ENCODE peak calls at places on chromosomes 11 and 22, in six cellular contexts. I, C, F, J, V and D are unnamed samples.

GRCh38 chr11:10392680-10393079 is 62.4 kb upstream of the AMPD3 start:
- DNase-seq in I (no peak), C (no peak), F (no peak), J (peak), V (no peak), D (no peak)

GRCh38 chr22:46491936-46492335 is 45.5 kb downstream of the CELSR1 start:
- DNase-seq in I (no peak), C (no peak), F (no peak), J (peak), V (no peak), D (no peak)

GRCh38 chr22:17910561-17911311 is 113.6 kb downstream of the MICAL3 start:
- DNase-seq in I (peak), C (peak), F (no peak), J (peak), V (peak), D (no peak)

GRCh38 chr22:29664731-29665130 is 55.1 kb upstream of the CABP7 start:
- DNase-seq in I (no peak), C (no peak), F (no peak), J (no peak), V (no peak), D (no peak)

GRCh38 chr22:36584666-36585065 is 55.7 kb upstream of the EIF3D start:
- DNase-seq in I (no peak), C (no peak), F (no peak), J (no peak), V (no peak), D (no peak)

GRCh38 chr11:65290448-65291165 is 24.1 kb upstream of the CDC42EP2 start:
- DNase-seq in I (no peak), C (no peak), F (no peak), J (peak), V (peak), D (no peak)

GRCh38 chr11:35590412-35590811 is 27.8 kb upstream of the FJX1 start:
- DNase-seq in I (no peak), C (no peak), F (no peak), J (peak), V (no peak), D (no peak)

GRCh38 chr11:35917676-35918075 is 26.2 kb upstream of the LDLRAD3 start:
- DNase-seq in I (no peak), C (no peak), F (no peak), J (no peak), V (no peak), D (no peak)

GRCh38 chr11:134469627-134470026 is 57.6 kb upstream of the B3GAT1 start:
- DNase-seq in I (no peak), C (no peak), F (no peak), J (no peak), V (no peak), D (no peak)

GRCh38 chr11:82995754-82996398 is 75.8 kb downstream of the RAB30 start:
- DNase-seq in I (no peak), C (no peak), F (no peak), J (peak), V (no peak), D (no peak)

GRCh38 chr22:33832558-33833151 is 87.6 kb downstream of the LARGE1 start:
- DNase-seq in I (no peak), C (no peak), F (no peak), J (no peak), V (no peak), D (no peak)

GRCh38 chr22:24976442-24977218 is 24.1 kb downstream of the KIAA1671 start:
- DNase-seq in I (no peak), C (no peak), F (no peak), J (no peak), V (no peak), D (no peak)

GRCh38 chr11:128400382-128401203 is 186.8 kb downstream of the ETS1 start:
- DNase-seq in I (no peak), C (no peak), F (no peak), J (peak), V (no peak), D (no peak)

GRCh38 chr11:122168218-122168617 is 52.2 kb upstream of the BLID start:
- DNase-seq in I (no peak), C (no peak), F (no peak), J (no peak), V (no peak), D (no peak)

GRCh38 chr22:46464701-46465347 is 72.6 kb downstream of the CELSR1 start:
- DNase-seq in I (no peak), C (no peak), F (no peak), J (no peak), V (no peak), D (no peak)